ENCODE peak calls at places on chromosomes 6 and 20, in four cellular contexts. One of them, this sample, is unnamed.
A peak's percentile ranks its signal among the peaks of the same experiment; 100 is the strongest.

GRCh38 chr20:10653593-10654288 is 20.1 kb downstream of the JAG1 start:
- DNase-seq in RWPE1: no peak
- DNase-seq in upper lobe of right lung: no peak
- DNase-seq in CD4-positive, alpha-beta memory T cell: no peak
- DNase-seq in this sample: no peak

GRCh38 chr20:61719691-61720347 is 345.9 kb downstream of the TAF4 start:
- DNase-seq in upper lobe of right lung: no peak
- DNase-seq in CD4-positive, alpha-beta memory T cell: peak; percentile 89
- DNase-seq in RWPE1: no peak
- DNase-seq in this sample: no peak

GRCh38 chr6:168290095-168290494 is 29.5 kb downstream of the DACT2 start:
- DNase-seq in upper lobe of right lung: no peak
- DNase-seq in CD4-positive, alpha-beta memory T cell: no peak
- DNase-seq in RWPE1: no peak
- DNase-seq in this sample: no peak

GRCh38 chr6:29909995-29910394 is 32.3 kb upstream of the HLA-A start:
- DNase-seq in CD4-positive, alpha-beta memory T cell: no peak
- DNase-seq in upper lobe of right lung: no peak
- DNase-seq in RWPE1: no peak
- DNase-seq in this sample: no peak

GRCh38 chr6:143734641-143735063 is 56.9 kb downstream of the PHACTR2 start:
- DNase-seq in CD4-positive, alpha-beta memory T cell: no peak
- DNase-seq in RWPE1: no peak
- DNase-seq in upper lobe of right lung: no peak
- DNase-seq in this sample: no peak

GRCh38 chr20:11777387-11777786 is 140.3 kb upstream of the BTBD3 start:
- DNase-seq in upper lobe of right lung: no peak
- DNase-seq in RWPE1: no peak
- DNase-seq in CD4-positive, alpha-beta memory T cell: no peak
- DNase-seq in this sample: no peak

GRCh38 chr20:64057628-64058498 is 5.1 kb upstream of the TCEA2 start:
- DNase-seq in RWPE1: peak; percentile 92
- DNase-seq in CD4-positive, alpha-beta memory T cell: peak; percentile 72
- DNase-seq in upper lobe of right lung: peak; percentile 87
- DNase-seq in this sample: peak; percentile 97

GRCh38 chr6:30493643-30494250 is 4.4 kb downstream of the HLA-E start:
- DNase-seq in CD4-positive, alpha-beta memory T cell: no peak
- DNase-seq in RWPE1: no peak
- DNase-seq in upper lobe of right lung: no peak
- DNase-seq in this sample: no peak

GRCh38 chr6:6218246-6219085 is 102.0 kb downstream of the F13A1 start:
- DNase-seq in upper lobe of right lung: no peak
- DNase-seq in RWPE1: peak; percentile 7
- DNase-seq in CD4-positive, alpha-beta memory T cell: no peak
- DNase-seq in this sample: no peak

GRCh38 chr6:163263196-163263595 is 151.3 kb upstream of the QKI start:
- DNase-seq in CD4-positive, alpha-beta memory T cell: no peak
- DNase-seq in upper lobe of right lung: no peak
- DNase-seq in RWPE1: no peak
- DNase-seq in this sample: no peak

GRCh38 chr20:23640873-23641667 is 3.3 kb upstream of the CST3 start:
- DNase-seq in RWPE1: no peak
- DNase-seq in CD4-positive, alpha-beta memory T cell: no peak
- DNase-seq in upper lobe of right lung: no peak
- DNase-seq in this sample: no peak

GRCh38 chr20:11170565-11170964 is 496.8 kb upstream of the JAG1 start:
- DNase-seq in upper lobe of right lung: no peak
- DNase-seq in CD4-positive, alpha-beta memory T cell: no peak
- DNase-seq in RWPE1: no peak
- DNase-seq in this sample: no peak

GRCh38 chr20:63706852-63707557 is 771 bp downstream of the ARFRP1 start:
- DNase-seq in CD4-positive, alpha-beta memory T cell: peak; percentile 77
- DNase-seq in RWPE1: peak; percentile 74
- DNase-seq in upper lobe of right lung: peak; percentile 83
- DNase-seq in this sample: peak; percentile 91

GRCh38 chr6:167502471-167502870 is 177.6 kb downstream of the TTLL2 start:
- DNase-seq in RWPE1: no peak
- DNase-seq in upper lobe of right lung: no peak
- DNase-seq in CD4-positive, alpha-beta memory T cell: no peak
- DNase-seq in this sample: no peak

GRCh38 chr20:62768815-62769287 is 27.4 kb upstream of the MRGBP start:
- DNase-seq in RWPE1: peak; percentile 73
- DNase-seq in CD4-positive, alpha-beta memory T cell: no peak
- DNase-seq in upper lobe of right lung: no peak
- DNase-seq in this sample: no peak

GRCh38 chr20:13318871-13319521 is 97.9 kb downstream of the ISM1 start:
- DNase-seq in RWPE1: no peak
- DNase-seq in upper lobe of right lung: no peak
- DNase-seq in CD4-positive, alpha-beta memory T cell: no peak
- DNase-seq in this sample: no peak

GRCh38 chr20:61044499-61044898 is 207.6 kb upstream of the CDH4 start:
- DNase-seq in RWPE1: no peak
- DNase-seq in CD4-positive, alpha-beta memory T cell: no peak
- DNase-seq in upper lobe of right lung: no peak
- DNase-seq in this sample: peak; percentile 45

GRCh38 chr6:159788757-159789376 is 535 bp downstream of the TCP1 start:
- DNase-seq in upper lobe of right lung: peak; percentile 73
- DNase-seq in RWPE1: peak; percentile 46
- DNase-seq in CD4-positive, alpha-beta memory T cell: peak; percentile 40
- DNase-seq in this sample: no peak

GRCh38 chr20:61700595-61701140 is 365.0 kb downstream of the TAF4 start:
- DNase-seq in RWPE1: no peak
- DNase-seq in upper lobe of right lung: no peak
- DNase-seq in CD4-positive, alpha-beta memory T cell: no peak
- DNase-seq in this sample: no peak

GRCh38 chr6:143176090-143177021 is 115.7 kb downstream of the AIG1 start:
- DNase-seq in CD4-positive, alpha-beta memory T cell: no peak
- DNase-seq in RWPE1: peak; percentile 39
- DNase-seq in upper lobe of right lung: no peak
- DNase-seq in this sample: no peak

GRCh38 chr6:3965071-3965718 is 113.7 kb downstream of the FAM217A start:
- DNase-seq in CD4-positive, alpha-beta memory T cell: no peak
- DNase-seq in upper lobe of right lung: no peak
- DNase-seq in RWPE1: peak; percentile 12
- DNase-seq in this sample: no peak

GRCh38 chr20:57391439-57392129 is 388 bp downstream of the RBM38 start:
- DNase-seq in CD4-positive, alpha-beta memory T cell: peak; percentile 47
- DNase-seq in RWPE1: peak; percentile 46
- DNase-seq in upper lobe of right lung: peak; percentile 71
- DNase-seq in this sample: peak; percentile 86

GRCh38 chr6:5936140-5936539 is 70.6 kb downstream of the NRN1 start:
- DNase-seq in CD4-positive, alpha-beta memory T cell: no peak
- DNase-seq in upper lobe of right lung: no peak
- DNase-seq in RWPE1: peak; percentile 11
- DNase-seq in this sample: no peak

GRCh38 chr6:156889469-156889868 is 112.3 kb downstream of the ARID1B start:
- DNase-seq in CD4-positive, alpha-beta memory T cell: no peak
- DNase-seq in RWPE1: no peak
- DNase-seq in upper lobe of right lung: no peak
- DNase-seq in this sample: no peak
- H3K27ac ChIP-seq in CD4-positive, alpha-beta memory T cell: no peak overlapping the region
- H3K27ac ChIP-seq in RWPE1: no peak overlapping the region
- H3K27ac ChIP-seq in upper lobe of right lung: no peak overlapping the region
- H3K27ac ChIP-seq in this sample: no peak overlapping the region

GRCh38 chr20:6053776-6054688 is at the start of gene LRRN4:
- DNase-seq in upper lobe of right lung: peak; percentile 69
- DNase-seq in CD4-positive, alpha-beta memory T cell: no peak
- DNase-seq in RWPE1: peak; percentile 86
- DNase-seq in this sample: peak; percentile 86
- H3K27ac ChIP-seq in upper lobe of right lung: peak within 1 kb of the TSS; percentile 30
- H3K27ac ChIP-seq in CD4-positive, alpha-beta memory T cell: no peak within 1 kb of the TSS
- H3K27ac ChIP-seq in RWPE1: peak within 1 kb of the TSS; percentile 65
- H3K27ac ChIP-seq in this sample: peak within 1 kb of the TSS; percentile 44

GRCh38 chr6:169450097-169450496 is 196.5 kb upstream of the THBS2 start:
- DNase-seq in RWPE1: no peak
- DNase-seq in upper lobe of right lung: no peak
- DNase-seq in CD4-positive, alpha-beta memory T cell: no peak
- DNase-seq in this sample: no peak

GRCh38 chr6:169452869-169453186 is 199.2 kb upstream of the THBS2 start:
- DNase-seq in RWPE1: no peak
- DNase-seq in CD4-positive, alpha-beta memory T cell: no peak
- DNase-seq in upper lobe of right lung: no peak
- DNase-seq in this sample: no peak

GRCh38 chr6:169453221-169453620 is 199.6 kb upstream of the THBS2 start:
- DNase-seq in upper lobe of right lung: no peak
- DNase-seq in RWPE1: no peak
- DNase-seq in CD4-positive, alpha-beta memory T cell: no peak
- DNase-seq in this sample: no peak

GRCh38 chr6:169452117-169452868 is 198.6 kb upstream of the THBS2 start:
- DNase-seq in upper lobe of right lung: no peak
- DNase-seq in CD4-positive, alpha-beta memory T cell: no peak
- DNase-seq in RWPE1: no peak
- DNase-seq in this sample: no peak

DNA sequence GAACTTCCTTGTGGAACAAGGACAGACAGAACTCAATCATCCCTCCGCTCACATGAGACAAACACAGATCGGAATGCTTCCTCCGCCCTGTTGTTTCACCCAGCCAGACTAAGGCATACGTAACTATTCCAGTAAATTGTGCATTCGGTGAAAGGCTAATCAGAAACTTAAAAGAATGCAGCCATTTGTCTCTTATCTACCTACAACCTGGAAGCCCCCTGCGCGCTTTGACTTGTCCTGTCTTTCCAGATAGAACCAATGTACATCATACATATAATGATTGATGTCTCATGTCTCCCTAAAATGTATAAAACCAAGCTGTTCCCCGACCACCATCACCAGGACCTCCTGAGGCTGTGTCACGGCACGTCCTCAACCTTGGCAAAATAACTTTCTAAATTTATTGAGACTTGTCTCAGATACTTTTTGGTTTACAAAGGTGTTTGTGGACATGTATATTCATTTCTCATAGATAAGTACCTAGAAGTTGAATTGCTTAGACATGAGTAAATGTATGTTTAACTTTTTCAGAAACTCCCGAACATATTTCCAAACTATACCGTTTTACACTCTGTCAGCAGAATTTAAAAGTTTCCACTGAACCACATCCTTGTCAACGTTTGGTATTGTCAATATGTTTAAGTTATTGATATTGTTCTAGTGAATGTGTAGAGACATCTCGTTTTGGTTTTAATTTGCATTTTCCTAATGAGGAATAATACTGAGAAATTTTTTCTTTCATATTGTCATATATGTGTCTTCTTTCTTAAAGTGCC is 197.6 kb upstream of the THBS2 start:
- DNase-seq in upper lobe of right lung: no peak
- DNase-seq in CD4-positive, alpha-beta memory T cell: no peak
- DNase-seq in RWPE1: no peak
- DNase-seq in this sample: no peak
- H3K27ac ChIP-seq in upper lobe of right lung: peak overlapping the region; percentile 65
- H3K27ac ChIP-seq in CD4-positive, alpha-beta memory T cell: no peak overlapping the region
- H3K27ac ChIP-seq in RWPE1: no peak overlapping the region
- H3K27ac ChIP-seq in this sample: no peak overlapping the region

DNA sequence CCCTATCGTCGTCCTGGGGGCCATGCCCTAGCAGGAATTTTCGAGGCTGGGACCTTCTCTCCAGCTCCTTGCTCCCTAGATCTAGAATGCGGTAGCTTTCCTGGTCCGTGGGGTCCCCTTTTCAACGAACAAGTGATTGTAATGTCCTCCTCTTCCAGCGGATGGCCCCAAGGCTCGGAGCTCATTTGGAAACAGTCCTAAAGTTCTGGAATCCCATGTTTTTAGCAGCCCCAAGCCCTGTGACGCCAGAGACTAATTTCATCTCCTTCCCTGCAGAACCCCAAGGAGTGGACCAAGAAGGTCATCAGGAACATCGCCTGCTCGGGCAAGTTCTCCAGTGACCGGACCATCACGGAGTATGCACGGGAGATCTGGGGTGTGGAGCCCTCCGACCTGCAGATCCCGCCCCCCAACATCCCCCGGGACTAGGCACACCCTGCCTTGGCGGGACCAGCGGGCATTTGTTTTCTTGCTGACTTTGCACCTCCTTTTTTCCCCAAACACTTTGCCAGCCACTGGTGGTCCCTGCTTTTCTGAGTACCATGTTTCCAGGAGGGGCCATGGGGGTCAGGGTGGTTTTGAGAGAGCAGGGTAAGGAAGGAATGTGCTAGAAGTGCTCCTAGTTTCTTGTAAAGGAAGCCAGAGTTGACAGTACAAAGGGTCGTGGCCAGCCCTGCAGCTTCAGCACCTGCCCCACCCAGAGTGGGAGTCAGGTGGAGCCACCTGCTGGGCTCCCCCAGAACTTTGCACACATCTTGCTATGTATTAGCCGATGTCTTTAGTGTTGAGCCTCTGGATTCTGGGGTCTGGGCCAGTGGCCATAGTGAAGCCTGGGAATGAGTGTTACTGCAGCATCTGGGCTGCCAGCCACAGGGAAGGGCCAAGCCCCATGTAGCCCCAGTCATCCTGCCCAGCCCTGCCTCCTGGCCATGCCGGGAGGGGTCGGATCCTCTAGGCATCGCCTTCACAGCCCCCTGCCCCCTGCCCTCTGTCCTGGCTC is 48.5 kb downstream of the PYGB start:
- DNase-seq in CD4-positive, alpha-beta memory T cell: peak; percentile 32
- DNase-seq in upper lobe of right lung: no peak
- DNase-seq in RWPE1: no peak
- DNase-seq in this sample: no peak
- H3K27ac ChIP-seq in CD4-positive, alpha-beta memory T cell: no peak overlapping the region
- H3K27ac ChIP-seq in upper lobe of right lung: peak overlapping the region; percentile 40
- H3K27ac ChIP-seq in RWPE1: peak overlapping the region; percentile 73
- H3K27ac ChIP-seq in this sample: no peak overlapping the region

DNA sequence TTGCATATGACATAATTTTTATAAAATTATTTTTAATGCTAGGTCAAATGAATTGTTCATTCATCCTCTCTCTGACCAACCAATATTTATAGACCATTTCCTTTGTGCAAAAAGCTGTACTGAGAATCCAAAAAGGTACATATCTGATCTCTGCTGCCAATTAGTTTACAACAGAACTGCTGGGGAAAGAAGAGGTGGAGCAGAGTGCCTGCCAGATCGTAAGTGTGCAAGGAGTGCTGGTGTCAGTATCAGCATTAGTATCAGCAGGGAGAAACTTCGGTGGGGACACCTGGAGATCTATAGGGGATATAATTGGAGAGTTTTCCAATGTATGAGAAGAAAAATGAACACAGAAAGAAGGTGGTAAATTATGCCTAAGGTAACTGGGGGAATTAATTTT is 63.3 kb upstream of the ASF1A start:
- DNase-seq in RWPE1: no peak
- DNase-seq in CD4-positive, alpha-beta memory T cell: no peak
- DNase-seq in upper lobe of right lung: no peak
- DNase-seq in this sample: no peak
- H3K27ac ChIP-seq in RWPE1: no peak overlapping the region
- H3K27ac ChIP-seq in CD4-positive, alpha-beta memory T cell: no peak overlapping the region
- H3K27ac ChIP-seq in upper lobe of right lung: no peak overlapping the region
- H3K27ac ChIP-seq in this sample: no peak overlapping the region

GRCh38 chr6:147080215-147080614 is 124.0 kb upstream of the STXBP5 start:
- DNase-seq in CD4-positive, alpha-beta memory T cell: no peak
- DNase-seq in RWPE1: no peak
- DNase-seq in upper lobe of right lung: no peak
- DNase-seq in this sample: no peak
- H3K27ac ChIP-seq in CD4-positive, alpha-beta memory T cell: no peak overlapping the region
- H3K27ac ChIP-seq in RWPE1: no peak overlapping the region
- H3K27ac ChIP-seq in upper lobe of right lung: no peak overlapping the region
- H3K27ac ChIP-seq in this sample: peak overlapping the region; percentile 71

DNA sequence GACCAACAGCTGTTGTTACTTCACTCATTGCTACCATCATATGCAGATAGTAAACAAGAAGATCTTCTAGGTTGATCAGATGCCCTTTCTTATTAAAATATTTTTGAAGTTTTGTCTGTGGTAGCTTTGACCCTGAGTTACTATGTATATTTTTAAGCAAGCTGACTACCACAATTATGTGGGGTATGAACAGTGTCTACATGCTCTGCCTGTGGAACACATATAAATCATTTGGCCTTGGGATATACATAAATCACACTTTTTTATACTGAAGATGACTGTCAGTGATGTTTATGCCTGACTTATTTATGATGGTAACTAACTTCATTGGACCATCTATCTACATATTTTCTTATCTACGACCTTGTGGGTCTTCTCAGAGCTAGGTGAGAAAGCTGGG is 44.2 kb downstream of the LIN28B start:
- DNase-seq in upper lobe of right lung: no peak
- DNase-seq in RWPE1: no peak
- DNase-seq in CD4-positive, alpha-beta memory T cell: no peak
- DNase-seq in this sample: no peak
- H3K27ac ChIP-seq in upper lobe of right lung: no peak overlapping the region
- H3K27ac ChIP-seq in RWPE1: no peak overlapping the region
- H3K27ac ChIP-seq in CD4-positive, alpha-beta memory T cell: no peak overlapping the region
- H3K27ac ChIP-seq in this sample: no peak overlapping the region

This sample was measured in RWPE2.